ENCODE peak calls at places on chromosome 16, in seven cellular contexts. M, F, L, W, U, I and C are unnamed samples. For H3K4me1, the result is how much of the 10 kb centered on the place peaks cover.

GRCh38 chr16:31033709-31034492 is 543 bp downstream of the STX4 start:
- DNase-seq in M (peak), F (peak), L (peak), W (peak), U (peak), I (peak), C (peak)

GRCh38 chr16:65876200-65876498 is 490.3 kb upstream of the CDH5 start:
- DNase-seq in M (no peak), F (no peak), L (no peak), W (peak), U (no peak), I (no peak), C (no peak)

GRCh38 chr16:27925612-27926011 is 137.9 kb downstream of the GSG1L start:
- DNase-seq in M (peak), F (no peak), L (no peak), W (no peak), U (no peak), I (no peak), C (no peak)

GRCh38 chr16:61083711-61084110 is 952.5 kb downstream of the CDH8 start:
- DNase-seq in M (no peak), F (no peak), L (no peak), W (no peak), U (no peak), I (no peak), C (no peak)

GRCh38 chr16:58462997-58463891 is 36.7 kb upstream of the NDRG4 start:
- DNase-seq in M (peak), F (peak), L (no peak), W (no peak), U (no peak), I (no peak), C (no peak)

GRCh38 chr16:2296662-2297505 is 29.0 kb upstream of the RNPS1 start:
- DNase-seq in M (peak), F (peak), L (no peak), W (no peak), U (no peak), I (no peak), C (peak)

GRCh38 chr16:88385831-88386815 is 3.4 kb downstream of the ZNF469 start:
- DNase-seq in M (peak), F (no peak), L (no peak), W (no peak), U (no peak), I (peak), C (no peak)

GRCh38 chr16:66426112-66427035 is 721 bp upstream of the BEAN1 start:
- DNase-seq in M (no peak), F (peak), L (no peak), W (no peak), U (no peak), I (no peak), C (no peak)

GRCh38 chr16:53080345-53081031 is 25.7 kb downstream of the CHD9 start:
- DNase-seq in M (peak), F (no peak), L (no peak), W (peak), U (no peak), I (no peak), C (no peak)

GRCh38 chr16:76955629-76956028 is 235.4 kb upstream of the MON1B start:
- DNase-seq in M (no peak), F (no peak), L (no peak), W (peak), U (no peak), I (no peak), C (no peak)

GRCh38 chr16:66476328-66477027 is 49.4 kb downstream of the BEAN1 start:
- DNase-seq in M (no peak), F (no peak), L (peak), W (no peak), U (no peak), I (no peak), C (peak)

GRCh38 chr16:64964126-64964540 is 157.7 kb downstream of the CDH11 start:
- DNase-seq in M (no peak), F (no peak), L (no peak), W (peak), U (no peak), I (no peak), C (no peak)

GRCh38 chr16:67807148-67807682 is 526 bp downstream of the TSNAXIP1 start:
- DNase-seq in M (no peak), F (no peak), L (no peak), W (no peak), U (no peak), I (no peak), C (no peak)

GRCh38 chr16:67804853-67805542 is 1.4 kb downstream of the RANBP10 start:
- DNase-seq in M (no peak), F (no peak), L (peak), W (peak), U (no peak), I (no peak), C (no peak)

GRCh38 chr16:67806428-67807147 is at the start of the genes RANBP10 and TSNAXIP1:
- DNase-seq in M (peak), F (peak), L (peak), W (peak), U (peak), I (peak), C (peak)

GRCh38 chr16:67803894-67804293 is 2.5 kb downstream of the RANBP10 start:
- DNase-seq in M (no peak), F (no peak), L (no peak), W (no peak), U (no peak), I (no peak), C (no peak)

GRCh38 chr16:67805718-67806427 is 487 bp downstream of the RANBP10 start:
- DNase-seq in M (no peak), F (peak), L (no peak), W (no peak), U (no peak), I (peak), C (no peak)
- H3K4me1 ChIP-seq in M (under half), F (under half), L (under half), W (under half), U (half or more), I (under half), C (under half)

GRCh38 chr16:11672206-11673090 is 4.2 kb downstream of the SNN start:
- DNase-seq in M (no peak), F (no peak), L (no peak), W (no peak), U (no peak), I (peak), C (peak)
- H3K4me1 ChIP-seq in M (under half), F (under half), L (under half), W (under half), U (half or more), I (under half), C (half or more)

GRCh38 chr16:15950167-15950854 is 895 bp downstream of the ABCC1 start:
- DNase-seq in M (peak), F (peak), L (no peak), W (peak), U (peak), I (peak), C (peak)

GRCh38 chr16:15951852-15952251 is 2.4 kb downstream of the ABCC1 start:
- DNase-seq in M (no peak), F (no peak), L (no peak), W (no peak), U (no peak), I (no peak), C (no peak)

GRCh38 chr16:15949210-15950166 is at the start of gene ABCC1:
- DNase-seq in M (peak), F (peak), L (peak), W (no peak), U (peak), I (peak), C (peak)

GRCh38 chr16:15952265-15952711 is 2.9 kb downstream of the ABCC1 start:
- DNase-seq in M (no peak), F (no peak), L (no peak), W (no peak), U (no peak), I (no peak), C (no peak)

DNA sequence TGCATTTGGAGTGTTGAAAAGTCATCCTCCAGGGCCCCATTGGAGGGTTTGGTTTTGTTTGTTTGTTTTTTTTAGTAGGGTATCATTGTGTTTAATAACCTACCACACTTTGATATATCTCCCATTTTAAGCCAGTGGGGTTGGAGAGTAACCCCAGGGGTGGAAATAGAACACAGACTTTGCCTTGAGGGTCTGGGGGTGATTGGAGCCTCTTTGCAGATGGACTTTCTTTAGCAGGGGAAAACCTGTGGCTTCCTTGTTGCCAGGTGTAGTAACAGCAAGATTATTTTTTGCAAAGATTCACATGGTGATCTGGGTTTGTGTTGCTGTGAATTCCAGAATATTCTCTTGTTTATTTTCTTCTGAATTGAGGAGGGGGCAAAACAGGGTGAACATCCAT is 1.5 kb downstream of the ABCC1 start:
- DNase-seq in M (no peak), F (no peak), L (no peak), W (no peak), U (no peak), I (no peak), C (no peak)
- H3K4me1 ChIP-seq in M (under half), F (under half), L (under half), W (under half), U (half or more), I (under half), C (under half)

GRCh38 chr16:73050115-73051099 is 2.5 kb upstream of the ZFHX3 start:
- DNase-seq in M (no peak), F (no peak), L (no peak), W (no peak), U (no peak), I (no peak), C (no peak)
- H3K4me1 ChIP-seq in M (half or more), F (half or more), L (under half), W (under half), U (under half), I (half or more), C (under half)

GRCh38 chr16:29151317-29151716 is 166.5 kb downstream of the LAT start:
- DNase-seq in M (no peak), F (no peak), L (peak), W (no peak), U (no peak), I (peak), C (no peak)

GRCh38 chr16:29147710-29148425 is 163.0 kb downstream of the LAT start:
- DNase-seq in M (no peak), F (no peak), L (peak), W (no peak), U (no peak), I (no peak), C (no peak)

GRCh38 chr16:29146266-29146665 is 161.4 kb downstream of the LAT start:
- DNase-seq in M (no peak), F (no peak), L (no peak), W (no peak), U (no peak), I (no peak), C (no peak)

GRCh38 chr16:29154100-29154499 is 169.2 kb downstream of the LAT start:
- DNase-seq in M (no peak), F (no peak), L (no peak), W (no peak), U (no peak), I (peak), C (no peak)

GRCh38 chr16:29148867-29149272 is 164.0 kb downstream of the LAT start:
- DNase-seq in M (no peak), F (no peak), L (peak), W (no peak), U (peak), I (peak), C (no peak)
- H3K4me1 ChIP-seq in M (under half), F (under half), L (under half), W (under half), U (under half), I (under half), C (under half)

GRCh38 chr16:84543931-84544776 is 39.7 kb upstream of the MEAK7 start:
- DNase-seq in M (no peak), F (no peak), L (no peak), W (peak), U (no peak), I (no peak), C (no peak)
- H3K4me1 ChIP-seq in M (under half), F (under half), L (under half), W (under half), U (under half), I (under half), C (under half)

GRCh38 chr16:75262800-75263127 is 11.3 kb upstream of the BCAR1 start:
- DNase-seq in M (no peak), F (no peak), L (no peak), W (no peak), U (no peak), I (no peak), C (no peak)
- H3K4me1 ChIP-seq in M (under half), F (under half), L (under half), W (half or more), U (under half), I (under half), C (under half)

GRCh38 chr16:85910854-85911247 is 11.9 kb downstream of the IRF8 start:
- DNase-seq in M (no peak), F (no peak), L (no peak), W (no peak), U (no peak), I (no peak), C (no peak)
- H3K4me1 ChIP-seq in M (under half), F (under half), L (under half), W (under half), U (under half), I (under half), C (under half)

GRCh38 chr16:85910073-85910853 is 11.3 kb downstream of the IRF8 start:
- DNase-seq in M (no peak), F (no peak), L (no peak), W (no peak), U (no peak), I (no peak), C (no peak)

GRCh38 chr16:85913688-85914422 is 14.9 kb downstream of the IRF8 start:
- DNase-seq in M (no peak), F (peak), L (no peak), W (no peak), U (no peak), I (no peak), C (no peak)

GRCh38 chr16:85913141-85913601 is 14.2 kb downstream of the IRF8 start:
- DNase-seq in M (no peak), F (peak), L (no peak), W (no peak), U (no peak), I (no peak), C (no peak)

GRCh38 chr16:85912271-85912974 is 13.5 kb downstream of the IRF8 start:
- DNase-seq in M (no peak), F (peak), L (no peak), W (peak), U (no peak), I (no peak), C (no peak)

GRCh38 chr16:85911531-85911930 is 12.6 kb downstream of the IRF8 start:
- DNase-seq in M (no peak), F (no peak), L (no peak), W (no peak), U (no peak), I (no peak), C (no peak)
- H3K4me1 ChIP-seq in M (under half), F (under half), L (under half), W (under half), U (under half), I (under half), C (under half)

GRCh38 chr16:79599256-79599836 is 1.2 kb downstream of the MAF start:
- DNase-seq in M (no peak), F (peak), L (peak), W (no peak), U (peak), I (peak), C (no peak)
- H3K4me1 ChIP-seq in M (under half), F (under half), L (under half), W (under half), U (under half), I (under half), C (under half)